ENCODE peak calls at places on chromosomes 3 and 15, in ten cellular contexts. One of them, this sample, is unnamed. For H3K27me3, H3K4me1 and H3K9me3, the result is how much of the 10 kb centered on the place peaks cover.

GRCh38 chr15:74307827-74308642 is 59.4 kb downstream of the CYP11A1 start:
- DNase-seq in SK-N-SH: peak
- DNase-seq in adrenal gland: peak
- DNase-seq in heart right ventricle: peak
- DNase-seq in sigmoid colon: peak
- DNase-seq in endodermal cell: peak
- DNase-seq in PC-9: peak
- DNase-seq in prostate gland: peak
- DNase-seq in mammary epithelial cell: peak
- DNase-seq in esophagus muscularis mucosa: no peak
- DNase-seq in this sample: no peak

GRCh38 chr15:80265021-80265420 is 13.0 kb upstream of the CTXND1 start:
- DNase-seq in prostate gland: no peak
- DNase-seq in SK-N-SH: no peak
- DNase-seq in adrenal gland: peak
- DNase-seq in esophagus muscularis mucosa: no peak
- DNase-seq in sigmoid colon: peak
- DNase-seq in heart right ventricle: no peak
- DNase-seq in PC-9: no peak
- DNase-seq in endodermal cell: peak
- DNase-seq in mammary epithelial cell: peak
- DNase-seq in this sample: no peak

GRCh38 chr15:59879506-59879905 is 124.6 kb upstream of the FOXB1 start:
- DNase-seq in PC-9: no peak
- DNase-seq in endodermal cell: no peak
- DNase-seq in esophagus muscularis mucosa: no peak
- DNase-seq in mammary epithelial cell: peak
- DNase-seq in heart right ventricle: no peak
- DNase-seq in sigmoid colon: no peak
- DNase-seq in SK-N-SH: no peak
- DNase-seq in adrenal gland: no peak
- DNase-seq in prostate gland: no peak
- DNase-seq in this sample: no peak

GRCh38 chr3:182809523-182809922 is 16.2 kb downstream of the ATP11B start:
- DNase-seq in endodermal cell: no peak
- DNase-seq in SK-N-SH: peak
- DNase-seq in PC-9: no peak
- DNase-seq in sigmoid colon: no peak
- DNase-seq in prostate gland: no peak
- DNase-seq in adrenal gland: no peak
- DNase-seq in mammary epithelial cell: no peak
- DNase-seq in heart right ventricle: no peak
- DNase-seq in esophagus muscularis mucosa: no peak
- DNase-seq in this sample: no peak

GRCh38 chr3:30638685-30639412 is 32.4 kb downstream of the TGFBR2 start:
- DNase-seq in heart right ventricle: peak
- DNase-seq in esophagus muscularis mucosa: no peak
- DNase-seq in SK-N-SH: peak
- DNase-seq in adrenal gland: no peak
- DNase-seq in PC-9: no peak
- DNase-seq in sigmoid colon: no peak
- DNase-seq in endodermal cell: no peak
- DNase-seq in mammary epithelial cell: no peak
- DNase-seq in prostate gland: no peak
- DNase-seq in this sample: no peak

GRCh38 chr3:88219138-88219792 is 69.5 kb downstream of the C3orf38 start:
- DNase-seq in adrenal gland: peak
- DNase-seq in PC-9: peak
- DNase-seq in SK-N-SH: peak
- DNase-seq in heart right ventricle: no peak
- DNase-seq in prostate gland: no peak
- DNase-seq in esophagus muscularis mucosa: no peak
- DNase-seq in mammary epithelial cell: peak
- DNase-seq in sigmoid colon: no peak
- DNase-seq in endodermal cell: peak
- DNase-seq in this sample: no peak

GRCh38 chr15:58487041-58487723 is 55.4 kb downstream of the LIPC start:
- DNase-seq in heart right ventricle: no peak
- DNase-seq in sigmoid colon: no peak
- DNase-seq in esophagus muscularis mucosa: no peak
- DNase-seq in mammary epithelial cell: no peak
- DNase-seq in prostate gland: no peak
- DNase-seq in PC-9: no peak
- DNase-seq in SK-N-SH: no peak
- DNase-seq in adrenal gland: no peak
- DNase-seq in endodermal cell: no peak
- DNase-seq in this sample: no peak

GRCh38 chr3:186283651-186284445 is 78.2 kb downstream of the DGKG start:
- DNase-seq in PC-9: no peak
- DNase-seq in endodermal cell: no peak
- DNase-seq in heart right ventricle: no peak
- DNase-seq in mammary epithelial cell: peak
- DNase-seq in prostate gland: no peak
- DNase-seq in sigmoid colon: no peak
- DNase-seq in esophagus muscularis mucosa: no peak
- DNase-seq in SK-N-SH: no peak
- DNase-seq in adrenal gland: no peak
- DNase-seq in this sample: no peak

GRCh38 chr15:96553006-96553405 is 222.5 kb downstream of the NR2F2 start:
- DNase-seq in heart right ventricle: no peak
- DNase-seq in prostate gland: no peak
- DNase-seq in endodermal cell: no peak
- DNase-seq in mammary epithelial cell: peak
- DNase-seq in adrenal gland: no peak
- DNase-seq in PC-9: no peak
- DNase-seq in SK-N-SH: no peak
- DNase-seq in sigmoid colon: no peak
- DNase-seq in esophagus muscularis mucosa: no peak
- DNase-seq in this sample: no peak

GRCh38 chr3:56205406-56205805 is 262.9 kb downstream of the ERC2 start:
- DNase-seq in SK-N-SH: no peak
- DNase-seq in adrenal gland: no peak
- DNase-seq in prostate gland: no peak
- DNase-seq in endodermal cell: no peak
- DNase-seq in PC-9: no peak
- DNase-seq in sigmoid colon: no peak
- DNase-seq in heart right ventricle: no peak
- DNase-seq in esophagus muscularis mucosa: no peak
- DNase-seq in mammary epithelial cell: no peak
- DNase-seq in this sample: no peak

GRCh38 chr15:22895465-22896190 is 57.2 kb downstream of the NIPA2 start:
- DNase-seq in prostate gland: no peak
- DNase-seq in endodermal cell: peak
- DNase-seq in PC-9: peak
- DNase-seq in SK-N-SH: no peak
- DNase-seq in mammary epithelial cell: peak
- DNase-seq in esophagus muscularis mucosa: no peak
- DNase-seq in sigmoid colon: no peak
- DNase-seq in heart right ventricle: no peak
- DNase-seq in adrenal gland: no peak
- DNase-seq in this sample: no peak

GRCh38 chr3:62723636-62724217 is 151.5 kb downstream of the CADPS start:
- DNase-seq in prostate gland: no peak
- DNase-seq in esophagus muscularis mucosa: no peak
- DNase-seq in mammary epithelial cell: no peak
- DNase-seq in SK-N-SH: peak
- DNase-seq in adrenal gland: no peak
- DNase-seq in heart right ventricle: peak
- DNase-seq in endodermal cell: peak
- DNase-seq in sigmoid colon: no peak
- DNase-seq in PC-9: no peak
- DNase-seq in this sample: no peak

GRCh38 chr3:115448856-115449255 is 174.5 kb upstream of the GAP43 start:
- DNase-seq in esophagus muscularis mucosa: no peak
- DNase-seq in sigmoid colon: no peak
- DNase-seq in SK-N-SH: no peak
- DNase-seq in prostate gland: no peak
- DNase-seq in heart right ventricle: no peak
- DNase-seq in adrenal gland: no peak
- DNase-seq in mammary epithelial cell: no peak
- DNase-seq in endodermal cell: no peak
- DNase-seq in PC-9: no peak
- DNase-seq in this sample: no peak

GRCh38 chr15:67127925-67128324 is 62.5 kb downstream of the SMAD3 start:
- DNase-seq in sigmoid colon: no peak
- DNase-seq in prostate gland: no peak
- DNase-seq in mammary epithelial cell: peak
- DNase-seq in adrenal gland: no peak
- DNase-seq in endodermal cell: peak
- DNase-seq in esophagus muscularis mucosa: no peak
- DNase-seq in heart right ventricle: no peak
- DNase-seq in PC-9: peak
- DNase-seq in SK-N-SH: no peak
- DNase-seq in this sample: no peak

GRCh38 chr3:190512666-190513065 is 1.2 kb upstream of the IL1RAP start:
- DNase-seq in heart right ventricle: no peak
- DNase-seq in esophagus muscularis mucosa: no peak
- DNase-seq in mammary epithelial cell: no peak
- DNase-seq in PC-9: no peak
- DNase-seq in endodermal cell: no peak
- DNase-seq in sigmoid colon: no peak
- DNase-seq in SK-N-SH: no peak
- DNase-seq in prostate gland: no peak
- DNase-seq in adrenal gland: no peak
- DNase-seq in this sample: no peak
- H3K27me3 ChIP-seq in heart right ventricle: under half
- H3K27me3 ChIP-seq in esophagus muscularis mucosa: under half
- H3K27me3 ChIP-seq in mammary epithelial cell: under half
- H3K27me3 ChIP-seq in PC-9: under half
- H3K27me3 ChIP-seq in endodermal cell: half or more
- H3K27me3 ChIP-seq in sigmoid colon: under half
- H3K27me3 ChIP-seq in SK-N-SH: under half
- H3K27me3 ChIP-seq in prostate gland: under half
- H3K27me3 ChIP-seq in adrenal gland: under half
- H3K27me3 ChIP-seq in this sample: under half

DNA sequence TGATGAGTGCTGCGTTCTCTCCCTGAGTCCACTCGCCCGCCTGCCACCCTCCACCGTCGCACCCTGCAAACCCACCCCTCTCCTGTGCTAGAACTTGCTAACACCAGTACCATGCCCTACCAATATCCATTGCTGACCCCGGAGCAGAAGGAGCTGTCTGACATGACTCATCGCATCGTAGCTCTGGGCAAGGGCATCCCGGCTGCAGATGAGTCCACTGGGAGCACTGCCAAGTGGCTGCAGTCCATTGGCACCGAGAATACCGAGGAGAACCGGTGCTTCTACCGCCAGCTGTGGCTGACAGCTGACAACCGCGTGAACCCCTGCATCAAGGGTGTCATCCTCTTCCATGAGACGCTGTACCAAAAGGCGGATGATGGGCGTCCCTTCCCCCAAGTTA is 4.9 kb upstream of the ALAS1 start:
- DNase-seq in sigmoid colon: peak
- DNase-seq in SK-N-SH: no peak
- DNase-seq in mammary epithelial cell: peak
- DNase-seq in endodermal cell: no peak
- DNase-seq in prostate gland: peak
- DNase-seq in PC-9: no peak
- DNase-seq in adrenal gland: peak
- DNase-seq in heart right ventricle: peak
- DNase-seq in esophagus muscularis mucosa: no peak
- DNase-seq in this sample: peak
- H3K4me1 ChIP-seq in sigmoid colon: under half
- H3K4me1 ChIP-seq in SK-N-SH: under half
- H3K4me1 ChIP-seq in mammary epithelial cell: under half
- H3K4me1 ChIP-seq in endodermal cell: under half
- H3K4me1 ChIP-seq in prostate gland: under half
- H3K4me1 ChIP-seq in PC-9: under half
- H3K4me1 ChIP-seq in adrenal gland: half or more
- H3K4me1 ChIP-seq in heart right ventricle: under half
- H3K4me1 ChIP-seq in esophagus muscularis mucosa: half or more
- H3K4me1 ChIP-seq in this sample: under half

DNA sequence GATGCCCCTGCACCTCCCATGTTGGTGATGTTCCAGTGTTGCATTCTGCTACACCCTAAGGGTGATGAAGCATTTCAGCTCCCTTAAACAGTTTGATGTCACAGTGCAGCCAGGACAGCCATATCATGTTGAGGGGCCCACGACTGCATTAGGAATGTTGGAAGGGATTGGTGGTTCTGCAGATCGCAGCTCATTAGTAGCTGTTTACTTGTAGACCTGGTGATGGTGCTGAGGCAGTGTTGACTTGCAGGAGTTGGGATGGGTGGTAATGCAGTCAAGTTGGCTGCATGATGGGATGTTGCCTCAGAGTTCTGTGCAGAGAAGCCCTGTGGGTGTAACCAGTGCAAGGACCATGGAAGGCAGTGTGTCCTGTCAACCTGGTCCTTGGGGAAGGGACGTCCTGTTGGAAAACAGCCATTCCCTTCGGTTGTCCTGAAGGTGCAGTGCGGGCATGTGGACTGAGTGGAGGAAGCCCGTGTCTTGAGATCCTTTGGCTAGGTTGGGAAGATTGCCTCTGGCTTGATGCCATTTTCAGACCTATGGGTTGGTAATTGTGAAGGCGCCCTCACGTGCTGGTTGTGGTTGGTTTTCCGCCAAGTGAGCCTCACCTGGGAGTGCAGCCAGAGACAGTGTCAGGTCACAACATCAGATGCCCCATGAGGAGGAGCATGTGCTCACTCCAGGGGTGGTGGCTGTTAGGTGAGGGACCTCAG is 100.7 kb downstream of the SNRPN start:
- DNase-seq in mammary epithelial cell: no peak
- DNase-seq in endodermal cell: peak
- DNase-seq in SK-N-SH: no peak
- DNase-seq in heart right ventricle: no peak
- DNase-seq in prostate gland: no peak
- DNase-seq in esophagus muscularis mucosa: peak
- DNase-seq in adrenal gland: no peak
- DNase-seq in sigmoid colon: no peak
- DNase-seq in PC-9: no peak
- DNase-seq in this sample: no peak
- H3K9me3 ChIP-seq in mammary epithelial cell: half or more
- H3K9me3 ChIP-seq in endodermal cell: half or more
- H3K9me3 ChIP-seq in SK-N-SH: under half
- H3K9me3 ChIP-seq in heart right ventricle: under half
- H3K9me3 ChIP-seq in prostate gland: under half
- H3K9me3 ChIP-seq in esophagus muscularis mucosa: half or more
- H3K9me3 ChIP-seq in adrenal gland: under half
- H3K9me3 ChIP-seq in sigmoid colon: half or more
- H3K9me3 ChIP-seq in PC-9: under half
- H3K9me3 ChIP-seq in this sample: half or more

DNA sequence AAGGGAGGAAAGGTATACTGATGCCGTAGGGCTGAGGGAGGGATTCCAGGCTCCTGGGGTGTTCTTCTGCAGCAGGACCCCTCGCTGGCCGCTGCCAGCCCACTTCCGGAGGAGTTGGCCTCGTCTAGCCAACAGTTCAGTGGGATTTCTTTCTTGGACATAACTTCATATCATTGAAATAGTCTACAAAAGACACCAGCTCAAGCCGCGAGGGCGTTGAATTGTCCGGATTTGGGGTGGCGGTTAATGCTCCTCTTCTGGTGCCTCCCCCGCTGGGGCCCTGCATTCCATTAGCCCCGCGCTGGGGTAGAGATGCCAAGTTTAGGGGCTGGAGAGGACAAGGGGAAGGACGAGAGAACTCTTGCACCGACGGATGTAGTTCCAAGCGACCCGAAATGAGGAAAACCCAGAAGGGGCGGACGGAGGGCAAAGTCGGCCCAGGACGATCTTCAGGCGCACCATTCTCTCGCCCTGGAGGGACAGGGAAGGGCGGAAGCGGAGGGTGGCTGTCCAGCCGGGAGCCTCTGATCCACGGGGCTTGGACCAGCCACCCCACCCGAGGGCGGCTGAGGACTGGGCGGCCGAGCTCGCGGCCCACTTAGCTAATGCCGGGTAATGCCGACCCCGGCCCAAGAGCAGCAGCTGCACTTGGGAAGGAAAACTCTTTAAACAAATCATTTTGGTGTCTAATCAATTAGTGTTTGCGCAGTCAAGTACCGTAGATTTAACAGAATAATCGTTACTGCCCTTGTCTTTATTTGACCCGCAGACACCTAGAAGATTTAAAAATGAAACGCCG is 4.7 kb upstream of the ONECUT1 start:
- DNase-seq in SK-N-SH: no peak
- DNase-seq in heart right ventricle: no peak
- DNase-seq in sigmoid colon: no peak
- DNase-seq in mammary epithelial cell: no peak
- DNase-seq in PC-9: no peak
- DNase-seq in prostate gland: no peak
- DNase-seq in esophagus muscularis mucosa: no peak
- DNase-seq in endodermal cell: peak
- DNase-seq in adrenal gland: no peak
- DNase-seq in this sample: no peak
- H3K27me3 ChIP-seq in SK-N-SH: half or more
- H3K27me3 ChIP-seq in heart right ventricle: under half
- H3K27me3 ChIP-seq in sigmoid colon: half or more
- H3K27me3 ChIP-seq in mammary epithelial cell: half or more
- H3K27me3 ChIP-seq in PC-9: under half
- H3K27me3 ChIP-seq in prostate gland: half or more
- H3K27me3 ChIP-seq in esophagus muscularis mucosa: under half
- H3K27me3 ChIP-seq in endodermal cell: half or more
- H3K27me3 ChIP-seq in adrenal gland: half or more
- H3K27me3 ChIP-seq in this sample: half or more